ENCODE peak calls at places on chromosomes 1 and 21, in eight cellular contexts. One of them, this sample, is unnamed.

GRCh38 chr21:16455978-16456377 is 726.2 kb downstream of the USP25 start:
- DNase-seq in psoas muscle: no peak
- DNase-seq in AG04449: no peak
- DNase-seq in fibroblast of lung: peak; percentile 88
- DNase-seq in upper lobe of right lung: no peak
- DNase-seq in cardiac fibroblast: no peak
- DNase-seq in AG10803: peak; percentile 17
- DNase-seq in bronchial epithelial cell: no peak
- DNase-seq in this sample: no peak

GRCh38 chr1:33768106-33768505 is 95.8 kb upstream of the HMGB4 start:
- DNase-seq in upper lobe of right lung: no peak
- DNase-seq in cardiac fibroblast: no peak
- DNase-seq in bronchial epithelial cell: no peak
- DNase-seq in psoas muscle: no peak
- DNase-seq in fibroblast of lung: no peak
- DNase-seq in AG10803: no peak
- DNase-seq in AG04449: no peak
- DNase-seq in this sample: no peak

GRCh38 chr1:218473527-218473926 is 128.4 kb downstream of the TGFB2 start:
- DNase-seq in cardiac fibroblast: peak; percentile 74
- DNase-seq in upper lobe of right lung: no peak
- DNase-seq in fibroblast of lung: peak; percentile 79
- DNase-seq in AG04449: no peak
- DNase-seq in psoas muscle: no peak
- DNase-seq in bronchial epithelial cell: no peak
- DNase-seq in AG10803: peak; percentile 46
- DNase-seq in this sample: no peak

GRCh38 chr1:40161125-40161887 is at the start of gene RLF:
- DNase-seq in upper lobe of right lung: peak; percentile 98
- DNase-seq in AG04449: peak; percentile 50
- DNase-seq in psoas muscle: peak; percentile 96
- DNase-seq in cardiac fibroblast: peak; percentile 94
- DNase-seq in bronchial epithelial cell: peak; percentile 80
- DNase-seq in AG10803: peak; percentile 93
- DNase-seq in fibroblast of lung: peak; percentile 91
- DNase-seq in this sample: peak; percentile 69

GRCh38 chr1:119075614-119076013 is 64.8 kb downstream of the WARS2 start:
- DNase-seq in upper lobe of right lung: no peak
- DNase-seq in psoas muscle: no peak
- DNase-seq in cardiac fibroblast: peak; percentile 82
- DNase-seq in bronchial epithelial cell: peak; percentile 48
- DNase-seq in AG10803: peak; percentile 86
- DNase-seq in fibroblast of lung: peak; percentile 81
- DNase-seq in AG04449: peak; percentile 37
- DNase-seq in this sample: no peak

GRCh38 chr1:215113776-215114153 is 31.2 kb downstream of the KCNK2 start:
- DNase-seq in upper lobe of right lung: no peak
- DNase-seq in cardiac fibroblast: no peak
- DNase-seq in AG04449: no peak
- DNase-seq in bronchial epithelial cell: no peak
- DNase-seq in psoas muscle: no peak
- DNase-seq in fibroblast of lung: no peak
- DNase-seq in AG10803: no peak
- DNase-seq in this sample: peak; percentile 18

GRCh38 chr1:78716186-78716585 is 66.6 kb downstream of the IFI44 start:
- DNase-seq in fibroblast of lung: peak; percentile 62
- DNase-seq in upper lobe of right lung: no peak
- DNase-seq in AG04449: peak; percentile 55
- DNase-seq in psoas muscle: no peak
- DNase-seq in cardiac fibroblast: peak; percentile 84
- DNase-seq in bronchial epithelial cell: no peak
- DNase-seq in AG10803: peak; percentile 81
- DNase-seq in this sample: peak; percentile 44

GRCh38 chr1:155526356-155526755 is 36.2 kb downstream of the ASH1L start:
- DNase-seq in AG10803: no peak
- DNase-seq in fibroblast of lung: no peak
- DNase-seq in bronchial epithelial cell: no peak
- DNase-seq in upper lobe of right lung: no peak
- DNase-seq in psoas muscle: no peak
- DNase-seq in cardiac fibroblast: no peak
- DNase-seq in AG04449: no peak
- DNase-seq in this sample: no peak

GRCh38 chr21:33061233-33061632 is 8.7 kb upstream of the OLIG1 start:
- DNase-seq in upper lobe of right lung: no peak
- DNase-seq in bronchial epithelial cell: no peak
- DNase-seq in AG10803: no peak
- DNase-seq in psoas muscle: no peak
- DNase-seq in AG04449: no peak
- DNase-seq in fibroblast of lung: no peak
- DNase-seq in cardiac fibroblast: no peak
- DNase-seq in this sample: no peak

GRCh38 chr21:42557420-42557819 is 43.8 kb downstream of the SLC37A1 start:
- DNase-seq in AG10803: no peak
- DNase-seq in psoas muscle: no peak
- DNase-seq in upper lobe of right lung: peak; percentile 15
- DNase-seq in AG04449: no peak
- DNase-seq in cardiac fibroblast: no peak
- DNase-seq in fibroblast of lung: no peak
- DNase-seq in bronchial epithelial cell: no peak
- DNase-seq in this sample: no peak

GRCh38 chr1:85850238-85850637 is 142.0 kb upstream of the ZNHIT6 start:
- DNase-seq in upper lobe of right lung: no peak
- DNase-seq in AG04449: peak; percentile 77
- DNase-seq in bronchial epithelial cell: peak; percentile 89
- DNase-seq in AG10803: peak; percentile 95
- DNase-seq in cardiac fibroblast: peak; percentile 95
- DNase-seq in fibroblast of lung: peak; percentile 96
- DNase-seq in psoas muscle: no peak
- DNase-seq in this sample: peak; percentile 66

GRCh38 chr1:38029081-38029681 is 16.6 kb downstream of the UTP11 start:
- DNase-seq in bronchial epithelial cell: no peak
- DNase-seq in psoas muscle: peak; percentile 39
- DNase-seq in fibroblast of lung: peak; percentile 53
- DNase-seq in cardiac fibroblast: peak; percentile 18
- DNase-seq in AG10803: no peak
- DNase-seq in AG04449: no peak
- DNase-seq in upper lobe of right lung: no peak
- DNase-seq in this sample: no peak

GRCh38 chr1:245874942-245875580 is 632.0 kb downstream of the SMYD3 start:
- DNase-seq in AG04449: peak; percentile 97
- DNase-seq in psoas muscle: peak; percentile 47
- DNase-seq in cardiac fibroblast: peak; percentile 99
- DNase-seq in AG10803: peak; percentile 100
- DNase-seq in upper lobe of right lung: peak; percentile 75
- DNase-seq in fibroblast of lung: peak; percentile 100
- DNase-seq in bronchial epithelial cell: peak; percentile 91
- DNase-seq in this sample: peak; percentile 91

GRCh38 chr1:224380003-224380402 is 23.3 kb downstream of the CNIH4 start:
- DNase-seq in upper lobe of right lung: no peak
- DNase-seq in AG04449: no peak
- DNase-seq in fibroblast of lung: peak; percentile 36
- DNase-seq in bronchial epithelial cell: no peak
- DNase-seq in AG10803: no peak
- DNase-seq in cardiac fibroblast: no peak
- DNase-seq in psoas muscle: no peak
- DNase-seq in this sample: no peak

GRCh38 chr21:30990514-30991304 is 47.6 kb downstream of the KRTAP19-8 start:
- DNase-seq in upper lobe of right lung: no peak
- DNase-seq in bronchial epithelial cell: no peak
- DNase-seq in AG04449: no peak
- DNase-seq in AG10803: no peak
- DNase-seq in psoas muscle: no peak
- DNase-seq in fibroblast of lung: no peak
- DNase-seq in cardiac fibroblast: no peak
- DNase-seq in this sample: no peak

GRCh38 chr1:1062364-1063163 is 11.5 kb downstream of the RNF223 start:
- DNase-seq in fibroblast of lung: no peak
- DNase-seq in AG10803: no peak
- DNase-seq in bronchial epithelial cell: no peak
- DNase-seq in upper lobe of right lung: no peak
- DNase-seq in AG04449: no peak
- DNase-seq in cardiac fibroblast: no peak
- DNase-seq in psoas muscle: no peak
- DNase-seq in this sample: no peak

DNA sequence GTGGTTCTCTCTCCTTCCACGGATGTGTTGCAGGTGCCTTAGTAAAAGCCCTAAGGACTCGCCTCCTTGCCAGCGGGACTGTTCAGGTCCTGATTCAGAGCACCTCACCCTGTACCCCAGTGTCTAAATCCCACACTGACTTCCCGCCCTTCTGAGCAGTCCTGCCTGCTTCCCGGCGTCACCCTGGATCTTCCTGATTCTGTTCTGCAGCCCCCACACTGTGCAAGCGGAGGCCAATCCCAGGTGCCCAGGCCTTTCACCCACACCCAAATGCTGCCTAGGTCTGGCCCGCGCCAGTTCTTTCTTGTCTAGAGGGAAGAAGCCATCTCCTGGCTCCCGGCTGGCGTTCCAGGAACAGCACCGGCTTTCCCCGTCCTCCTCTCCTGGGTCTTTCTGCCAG is 95.9 kb upstream of the GALNT2 start:
- DNase-seq in psoas muscle: no peak
- DNase-seq in AG10803: no peak
- DNase-seq in cardiac fibroblast: no peak
- DNase-seq in AG04449: no peak
- DNase-seq in bronchial epithelial cell: no peak
- DNase-seq in fibroblast of lung: no peak
- DNase-seq in upper lobe of right lung: no peak
- DNase-seq in this sample: no peak
- H3K4me3 ChIP-seq in psoas muscle: no peak overlapping the region
- H3K4me3 ChIP-seq in AG10803: no peak overlapping the region
- H3K4me3 ChIP-seq in cardiac fibroblast: no peak overlapping the region
- H3K4me3 ChIP-seq in AG04449: no peak overlapping the region
- H3K4me3 ChIP-seq in bronchial epithelial cell: no peak overlapping the region
- H3K4me3 ChIP-seq in fibroblast of lung: no peak overlapping the region
- H3K4me3 ChIP-seq in upper lobe of right lung: no peak overlapping the region
- H3K4me3 ChIP-seq in this sample: no peak overlapping the region

GRCh38 chr1:75615664-75616435 is 4.9 kb upstream of the SLC44A5 start:
- DNase-seq in cardiac fibroblast: peak; percentile 23
- DNase-seq in bronchial epithelial cell: no peak
- DNase-seq in AG10803: peak; percentile 34
- DNase-seq in AG04449: no peak
- DNase-seq in upper lobe of right lung: peak; percentile 67
- DNase-seq in fibroblast of lung: peak; percentile 56
- DNase-seq in psoas muscle: peak; percentile 25
- DNase-seq in this sample: no peak
- TF ChIP-seq CTCF in cardiac fibroblast: no peak
- TF ChIP-seq CTCF in bronchial epithelial cell: no peak
- TF ChIP-seq CTCF in AG10803: no peak
- TF ChIP-seq CTCF in AG04449: no peak
- TF ChIP-seq CTCF in upper lobe of right lung: no peak
- TF ChIP-seq CTCF in fibroblast of lung: no peak
- TF ChIP-seq CTCF in psoas muscle: no peak
- TF ChIP-seq CTCF in this sample: no peak

GRCh38 chr1:179025125-179025974 is at the start of gene FAM20B:
- DNase-seq in AG04449: peak; percentile 26
- DNase-seq in psoas muscle: peak; percentile 96
- DNase-seq in fibroblast of lung: peak; percentile 93
- DNase-seq in AG10803: peak; percentile 92
- DNase-seq in bronchial epithelial cell: peak; percentile 68
- DNase-seq in cardiac fibroblast: peak; percentile 91
- DNase-seq in upper lobe of right lung: peak; percentile 98
- DNase-seq in this sample: peak; percentile 73

GRCh38 chr1:179023946-179024345 is 1.7 kb upstream of the FAM20B start:
- DNase-seq in cardiac fibroblast: no peak
- DNase-seq in AG04449: no peak
- DNase-seq in fibroblast of lung: no peak
- DNase-seq in bronchial epithelial cell: no peak
- DNase-seq in psoas muscle: no peak
- DNase-seq in AG10803: no peak
- DNase-seq in upper lobe of right lung: no peak
- DNase-seq in this sample: no peak

GRCh38 chr1:179017383-179018326 is 8.0 kb upstream of the FAM20B start:
- DNase-seq in fibroblast of lung: peak; percentile 18
- DNase-seq in cardiac fibroblast: no peak
- DNase-seq in psoas muscle: no peak
- DNase-seq in AG04449: no peak
- DNase-seq in AG10803: peak; percentile 31
- DNase-seq in upper lobe of right lung: no peak
- DNase-seq in bronchial epithelial cell: peak; percentile 67
- DNase-seq in this sample: no peak

GRCh38 chr1:179025975-179026812 is 500 bp downstream of the FAM20B start:
- DNase-seq in bronchial epithelial cell: peak; percentile 31
- DNase-seq in upper lobe of right lung: peak; percentile 93
- DNase-seq in AG10803: peak; percentile 44
- DNase-seq in cardiac fibroblast: peak; percentile 33
- DNase-seq in psoas muscle: peak; percentile 82
- DNase-seq in AG04449: no peak
- DNase-seq in fibroblast of lung: peak; percentile 51
- DNase-seq in this sample: no peak

DNA sequence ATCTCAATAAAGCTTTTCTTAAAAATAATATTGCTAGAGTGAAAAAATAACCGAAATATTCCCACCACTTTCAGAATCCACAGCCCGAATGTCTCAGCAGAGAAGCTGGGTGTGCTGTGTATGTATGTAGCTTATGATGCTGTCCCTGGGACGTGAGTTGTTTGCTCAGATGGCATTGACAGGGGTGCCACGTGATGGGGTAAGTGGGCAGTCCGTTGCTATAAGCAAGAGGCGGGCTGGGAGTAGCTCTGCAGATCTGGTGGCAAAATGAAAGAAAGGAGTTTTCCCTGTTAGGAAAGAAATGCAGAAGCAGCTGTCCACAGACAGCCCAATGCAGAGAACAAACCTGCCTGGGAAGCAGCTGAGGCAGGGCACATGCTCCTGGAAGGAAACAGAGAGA is 3.8 kb upstream of the FAM20B start:
- DNase-seq in AG10803: peak; percentile 47
- DNase-seq in psoas muscle: no peak
- DNase-seq in AG04449: no peak
- DNase-seq in bronchial epithelial cell: no peak
- DNase-seq in upper lobe of right lung: no peak
- DNase-seq in cardiac fibroblast: no peak
- DNase-seq in fibroblast of lung: peak; percentile 31
- DNase-seq in this sample: no peak
- H3K4me3 ChIP-seq in AG10803: peak overlapping the region; percentile 30
- H3K4me3 ChIP-seq in psoas muscle: peak overlapping the region; percentile 41
- H3K4me3 ChIP-seq in AG04449: peak overlapping the region; percentile 8
- H3K4me3 ChIP-seq in bronchial epithelial cell: no peak overlapping the region
- H3K4me3 ChIP-seq in upper lobe of right lung: no peak overlapping the region
- H3K4me3 ChIP-seq in cardiac fibroblast: no peak overlapping the region
- H3K4me3 ChIP-seq in fibroblast of lung: peak overlapping the region; percentile 43
- H3K4me3 ChIP-seq in this sample: no peak overlapping the region

DNA sequence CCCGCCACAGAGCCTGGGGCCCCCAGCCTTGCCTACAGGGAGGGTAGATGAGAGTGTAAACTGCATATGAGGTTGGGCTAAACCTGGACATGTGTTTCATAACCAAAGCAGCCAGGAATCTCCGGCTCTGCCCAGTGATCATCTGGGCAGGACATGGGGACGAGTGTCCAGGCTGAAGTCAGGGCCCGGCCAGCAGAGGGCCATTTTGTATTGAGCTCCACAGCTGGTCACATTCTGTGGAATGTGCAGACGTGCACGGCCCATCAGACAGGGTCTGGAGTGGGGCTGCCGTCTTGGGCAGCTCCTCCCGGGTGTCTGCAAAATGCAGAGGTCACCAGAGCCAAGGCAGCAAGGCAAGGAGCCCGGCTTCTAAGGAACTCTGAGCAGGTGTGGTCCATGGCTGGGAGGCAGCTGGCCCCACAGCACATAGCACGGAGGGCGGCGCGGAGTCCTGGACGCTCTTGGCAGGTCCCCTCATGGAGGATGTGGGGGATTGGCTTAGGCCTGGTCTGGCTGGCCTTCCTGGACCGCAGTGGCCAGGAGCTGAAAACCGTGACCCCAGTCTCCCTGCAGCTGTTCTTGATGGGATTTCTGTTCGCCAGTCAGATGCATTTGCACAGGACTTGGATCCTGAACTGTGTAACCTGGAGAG is 6.3 kb downstream of the LRRC3 start:
- DNase-seq in bronchial epithelial cell: no peak
- DNase-seq in psoas muscle: no peak
- DNase-seq in upper lobe of right lung: no peak
- DNase-seq in AG10803: peak; percentile 12
- DNase-seq in cardiac fibroblast: no peak
- DNase-seq in AG04449: no peak
- DNase-seq in fibroblast of lung: no peak
- DNase-seq in this sample: no peak
- TF ChIP-seq CTCF in bronchial epithelial cell: no peak
- TF ChIP-seq CTCF in psoas muscle: peak; percentile 29
- TF ChIP-seq CTCF in upper lobe of right lung: peak; percentile 24
- TF ChIP-seq CTCF in AG10803: no peak
- TF ChIP-seq CTCF in cardiac fibroblast: no peak
- TF ChIP-seq CTCF in AG04449: no peak
- TF ChIP-seq CTCF in fibroblast of lung: no peak
- TF ChIP-seq CTCF in this sample: peak; percentile 6

This sample was measured in retinal pigment epithelial cell.